ENCODE peak calls at places on chromosomes 16 and 17, in eight cellular contexts. B is skeletal muscle cell, P is cardiac muscle cell, U is AG04449, J is retinal pigment epithelial cell, R is GM12864, Z is MM.1S, V is mucosa of descending colon. Q is an unnamed sample.

GRCh38 chr17:47203984-47204721 is 5.0 kb upstream of the MYL4 start:
- DNase-seq in B (no peak), P (no peak), U (no peak), J (no peak), R (no peak), Z (peak; percentile 53), V (no peak), Q (no peak)

GRCh38 chr16:78108451-78108850 is 9.0 kb downstream of the WWOX start:
- DNase-seq in B (no peak), P (no peak), U (no peak), J (no peak), R (no peak), Z (no peak), V (no peak), Q (no peak)

GRCh38 chr16:84313921-84314320 is 19.2 kb downstream of the WFDC1 start:
- DNase-seq in B (no peak), P (no peak), U (no peak), J (no peak), R (no peak), Z (no peak), V (no peak), Q (no peak)

GRCh38 chr17:78117027-78117981 is 11.3 kb downstream of the TMC6 start:
- DNase-seq in B (no peak), P (peak; percentile 37), U (no peak), J (no peak), R (no peak), Z (no peak), V (peak; percentile 64), Q (peak; percentile 53)

GRCh38 chr17:75454193-75454592 is 2.2 kb upstream of the TMEM94 start:
- DNase-seq in B (no peak), P (no peak), U (no peak), J (no peak), R (no peak), Z (no peak), V (no peak), Q (no peak)

GRCh38 chr17:9802701-9803100 is 11.3 kb upstream of the DHRS7C start:
- DNase-seq in B (no peak), P (no peak), U (no peak), J (no peak), R (no peak), Z (no peak), V (no peak), Q (no peak)

GRCh38 chr17:57505841-57506240 is 239.3 kb downstream of the CCDC182 start:
- DNase-seq in B (no peak), P (no peak), U (no peak), J (no peak), R (no peak), Z (no peak), V (no peak), Q (no peak)

GRCh38 chr17:35449371-35449931 is 885 bp upstream of the SLFN13 start:
- DNase-seq in B (no peak), P (peak; percentile 40), U (no peak), J (no peak), R (no peak), Z (peak; percentile 37), V (peak; percentile 70), Q (peak; percentile 43)

GRCh38 chr17:74757931-74758845 is 9.8 kb downstream of the NHERF1 start:
- DNase-seq in B (no peak), P (peak; percentile 31), U (no peak), J (no peak), R (no peak), Z (no peak), V (peak; percentile 63), Q (peak; percentile 33)

GRCh38 chr16:68744744-68745280 is 7.7 kb downstream of the CDH1 start:
- DNase-seq in B (no peak), P (no peak), U (peak; percentile 10), J (no peak), R (no peak), Z (no peak), V (peak; percentile 63), Q (peak; percentile 86)

GRCh38 chr16:25007284-25007984 is 7.7 kb downstream of the ARHGAP17 start:
- DNase-seq in B (no peak), P (no peak), U (no peak), J (no peak), R (no peak), Z (no peak), V (no peak), Q (no peak)

GRCh38 chr16:2207872-2208271 is 2.6 kb downstream of the MLST8 start:
- DNase-seq in B (no peak), P (no peak), U (no peak), J (no peak), R (no peak), Z (no peak), V (no peak), Q (no peak)

GRCh38 chr16:3120435-3120834 is 8.0 kb downstream of the ZNF205 start:
- DNase-seq in B (no peak), P (no peak), U (no peak), J (no peak), R (no peak), Z (no peak), V (no peak), Q (no peak)

GRCh38 chr17:8117980-8118768 is at the start of gene ALOXE3:
- DNase-seq in B (no peak), P (no peak), U (no peak), J (no peak), R (no peak), Z (no peak), V (no peak), Q (peak; percentile 55)

GRCh38 chr17:5584971-5585794 is 874 bp upstream of the NLRP1 start:
- DNase-seq in B (peak; percentile 49), P (no peak), U (peak; percentile 79), J (no peak), R (no peak), Z (no peak), V (no peak), Q (no peak)

DNA sequence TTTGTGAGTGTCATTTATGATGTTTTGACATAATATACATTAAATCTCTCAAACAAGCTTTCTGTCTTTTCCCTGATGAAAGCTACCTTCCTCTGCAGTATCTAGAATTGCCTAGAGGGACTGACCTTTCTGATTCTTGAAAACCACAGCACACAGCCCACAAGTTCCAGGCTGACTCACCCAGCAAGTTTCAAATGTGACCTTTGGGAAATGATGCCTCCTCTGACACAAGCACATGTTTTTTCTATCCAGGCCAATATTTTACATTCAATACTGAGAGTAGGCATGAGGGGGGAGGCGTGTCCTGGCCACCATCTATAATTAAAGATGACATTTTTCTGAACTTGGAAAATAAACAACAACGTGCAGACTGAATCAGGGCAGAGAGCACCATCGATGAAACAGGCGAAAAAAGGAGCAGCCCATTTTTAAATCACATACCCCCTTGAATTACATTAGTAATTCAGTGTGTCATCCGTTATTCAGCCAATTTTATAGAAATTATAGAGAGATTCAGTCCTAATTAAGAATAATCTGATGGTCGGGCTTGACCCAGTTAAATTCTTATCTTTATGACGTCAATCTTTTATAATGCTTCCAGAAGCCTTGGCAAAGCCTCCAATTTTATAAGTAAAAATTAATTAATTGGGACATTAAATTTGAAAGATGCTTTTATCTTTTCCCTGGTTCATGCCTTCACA is 292.6 kb upstream of the CDH11 start:
- DNase-seq in B (peak; percentile 77), P (no peak), U (peak; percentile 49), J (peak; percentile 64), R (no peak), Z (peak; percentile 72), V (no peak), Q (no peak)
- H3K4me3 ChIP-seq in B (no peak overlapping the region), P (no peak overlapping the region), U (no peak overlapping the region), J (no peak overlapping the region), R (no peak overlapping the region), Z (no peak overlapping the region), V (no peak overlapping the region), Q (no peak overlapping the region)

GRCh38 chr17:30323895-30324319 is 9.9 kb downstream of the TMIGD1 start:
- DNase-seq in B (peak; percentile 50), P (no peak), U (no peak), J (no peak), R (no peak), Z (no peak), V (no peak), Q (peak; percentile 49)

GRCh38 chr17:30326816-30327215 is 7.0 kb downstream of the TMIGD1 start:
- DNase-seq in B (no peak), P (no peak), U (no peak), J (no peak), R (no peak), Z (no peak), V (no peak), Q (no peak)

GRCh38 chr17:30321314-30321713 is 12.5 kb downstream of the TMIGD1 start:
- DNase-seq in B (no peak), P (no peak), U (no peak), J (no peak), R (no peak), Z (no peak), V (no peak), Q (no peak)

GRCh38 chr17:30324723-30325122 is 9.1 kb downstream of the TMIGD1 start:
- DNase-seq in B (no peak), P (no peak), U (no peak), J (no peak), R (no peak), Z (no peak), V (no peak), Q (no peak)

DNA sequence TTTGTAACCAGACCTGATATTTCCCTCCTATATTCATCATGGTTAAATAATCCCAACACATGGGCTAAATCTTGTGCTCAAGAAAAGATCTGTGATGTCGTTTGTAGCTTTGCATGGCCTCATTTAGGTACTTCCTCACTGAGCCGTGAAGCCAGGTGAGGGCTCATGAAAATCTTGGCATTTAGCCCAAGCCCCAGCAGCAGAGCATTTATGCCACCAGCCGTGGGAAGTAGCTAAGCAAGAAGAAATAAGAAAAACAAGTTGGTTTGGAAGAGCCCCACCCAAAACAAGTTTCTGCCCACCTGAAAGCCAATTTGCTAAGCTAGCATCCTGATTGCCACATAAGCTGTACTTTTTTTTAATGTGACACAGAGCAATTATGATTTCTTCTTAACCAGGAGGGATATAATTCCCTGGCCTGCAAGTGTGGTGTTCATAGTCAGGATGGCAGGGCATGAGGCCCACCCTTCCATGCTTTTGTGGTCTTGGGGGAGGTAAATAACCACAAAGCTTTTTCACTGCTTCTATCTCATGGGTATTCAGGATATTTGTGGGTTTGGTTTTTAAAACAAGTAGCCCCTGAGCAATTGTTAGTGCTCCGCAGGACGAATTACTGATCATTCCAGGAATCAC is 10.5 kb downstream of the TMIGD1 start:
- DNase-seq in B (no peak), P (no peak), U (no peak), J (no peak), R (no peak), Z (no peak), V (no peak), Q (peak; percentile 22)
- H3K4me3 ChIP-seq in B (no peak overlapping the region), P (no peak overlapping the region), U (no peak overlapping the region), J (no peak overlapping the region), R (no peak overlapping the region), Z (no peak overlapping the region), V (no peak overlapping the region), Q (no peak overlapping the region)

GRCh38 chr16:58034128-58034685 is 8.7 kb downstream of the MMP15 start:
- DNase-seq in B (no peak), P (no peak), U (no peak), J (no peak), R (no peak), Z (no peak), V (no peak), Q (no peak)
- H3K4me3 ChIP-seq in B (no peak overlapping the region), P (no peak overlapping the region), U (no peak overlapping the region), J (no peak overlapping the region), R (no peak overlapping the region), Z (no peak overlapping the region), V (no peak overlapping the region), Q (no peak overlapping the region)

DNA sequence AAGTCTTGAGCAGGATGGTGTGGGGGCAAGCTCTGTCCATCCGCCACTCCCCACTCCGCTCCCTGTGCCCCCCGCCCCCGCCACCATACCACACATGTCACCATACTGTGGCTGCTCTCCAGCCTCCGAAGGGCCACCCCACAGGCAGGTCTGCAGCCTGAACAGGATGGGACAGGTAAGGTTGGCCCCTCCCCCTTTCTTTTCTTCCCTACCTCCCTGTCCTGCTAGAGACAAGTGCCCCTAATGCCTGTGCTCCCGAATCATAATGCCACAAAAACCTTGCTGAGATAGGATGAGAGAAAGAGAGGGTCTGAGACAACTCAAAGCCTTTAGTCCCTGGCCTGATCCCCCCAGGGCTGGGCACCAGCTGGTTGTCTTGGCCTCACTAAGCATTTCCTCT is 84.7 kb downstream of the SDK2 start:
- DNase-seq in B (no peak), P (no peak), U (no peak), J (no peak), R (no peak), Z (no peak), V (no peak), Q (no peak)
- H3K4me3 ChIP-seq in B (no peak overlapping the region), P (no peak overlapping the region), U (no peak overlapping the region), J (no peak overlapping the region), R (no peak overlapping the region), Z (no peak overlapping the region), V (no peak overlapping the region), Q (no peak overlapping the region)

Q was measured in transverse colon.